ENCODE peak calls at places on chromosomes 5 and 9, in five cellular contexts. X is GM12878, L is HepG2, F is H1, O is K562. W is an unnamed sample.

GRCh38 chr5:133400831-133401351 is 211.4 kb downstream of the FSTL4 start:
- DNase-seq in X (no peak), L (no peak), F (no peak), O (no peak), W (no peak)

GRCh38 chr9:126397056-126397455 is 70.4 kb downstream of the MVB12B start:
- DNase-seq in X (peak), L (no peak), F (no peak), O (no peak), W (no peak)

GRCh38 chr9:114371986-114372917 is 15.5 kb downstream of the AKNA start:
- DNase-seq in X (no peak), L (no peak), F (no peak), O (no peak), W (no peak)

GRCh38 chr9:34628656-34629491 is at the start of gene ARID3C:
- DNase-seq in X (no peak), L (no peak), F (no peak), O (peak), W (no peak)

GRCh38 chr5:41637424-41637823 is 127.0 kb upstream of the PLCXD3 start:
- DNase-seq in X (no peak), L (no peak), F (no peak), O (no peak), W (no peak)

GRCh38 chr9:127077658-127077975 is 44.8 kb downstream of the ANGPTL2 start:
- DNase-seq in X (no peak), L (no peak), F (no peak), O (no peak), W (no peak)

GRCh38 chr5:148499461-148499860 is 115.7 kb downstream of the FBXO38 start:
- DNase-seq in X (no peak), L (no peak), F (no peak), O (no peak), W (no peak)

GRCh38 chr5:154191467-154192261 is 1.1 kb downstream of the GALNT10 start:
- DNase-seq in X (no peak), L (no peak), F (no peak), O (no peak), W (no peak)

GRCh38 chr9:135281661-135282000 is 194.2 kb downstream of the OLFM1 start:
- DNase-seq in X (no peak), L (no peak), F (no peak), O (no peak), W (no peak)

GRCh38 chr5:116521173-116521872 is 53.3 kb downstream of the SEMA6A start:
- DNase-seq in X (no peak), L (no peak), F (no peak), O (no peak), W (no peak)

GRCh38 chr5:41827792-41828191 is 42.4 kb downstream of the OXCT1 start:
- DNase-seq in X (no peak), L (no peak), F (no peak), O (no peak), W (no peak)

GRCh38 chr9:125233678-125234077 is 7.5 kb downstream of the HSPA5 start:
- DNase-seq in X (no peak), L (no peak), F (no peak), O (peak), W (no peak)

GRCh38 chr5:16037121-16037520 is 142.5 kb downstream of the MARCHF11 start:
- DNase-seq in X (no peak), L (no peak), F (no peak), O (no peak), W (no peak)

GRCh38 chr5:100898504-100899346 is 4.4 kb downstream of the ST8SIA4 start:
- DNase-seq in X (no peak), L (no peak), F (no peak), O (no peak), W (no peak)

GRCh38 chr9:127837346-127837745 is 17.1 kb downstream of the ENG start:
- DNase-seq in X (no peak), L (no peak), F (no peak), O (no peak), W (no peak)

GRCh38 chr9:5557606-5558587 is 47.6 kb downstream of the PDCD1LG2 start:
- DNase-seq in X (no peak), L (no peak), F (no peak), O (no peak), W (no peak)
- H3K4me2 ChIP-seq in X (peak), L (no peak), F (no peak), O (no peak), W (no peak)

DNA sequence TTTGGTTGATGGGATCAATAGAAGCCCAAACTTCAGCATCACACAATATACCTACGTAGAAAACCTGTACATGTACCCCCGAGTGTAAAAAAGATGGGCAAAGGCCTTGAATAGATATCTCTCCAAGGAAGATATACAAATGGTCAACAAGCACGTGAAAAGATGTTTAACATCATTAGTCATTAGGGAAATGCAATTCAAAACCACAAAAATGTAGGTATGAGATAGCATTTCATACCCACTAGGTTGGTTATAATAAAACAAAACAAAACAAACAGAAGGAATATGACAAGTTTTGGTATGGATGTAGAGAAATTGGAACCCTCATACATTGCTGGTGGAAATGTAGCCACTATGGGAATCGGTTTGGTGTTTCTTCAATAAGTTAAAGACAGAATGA is 33.1 kb upstream of the PPARGC1B start:
- DNase-seq in X (no peak), L (no peak), F (no peak), O (no peak), W (no peak)
- TF ChIP-seq CEBPB in X (no peak), L (no peak), F (no peak), O (no peak), W (no peak)

DNA sequence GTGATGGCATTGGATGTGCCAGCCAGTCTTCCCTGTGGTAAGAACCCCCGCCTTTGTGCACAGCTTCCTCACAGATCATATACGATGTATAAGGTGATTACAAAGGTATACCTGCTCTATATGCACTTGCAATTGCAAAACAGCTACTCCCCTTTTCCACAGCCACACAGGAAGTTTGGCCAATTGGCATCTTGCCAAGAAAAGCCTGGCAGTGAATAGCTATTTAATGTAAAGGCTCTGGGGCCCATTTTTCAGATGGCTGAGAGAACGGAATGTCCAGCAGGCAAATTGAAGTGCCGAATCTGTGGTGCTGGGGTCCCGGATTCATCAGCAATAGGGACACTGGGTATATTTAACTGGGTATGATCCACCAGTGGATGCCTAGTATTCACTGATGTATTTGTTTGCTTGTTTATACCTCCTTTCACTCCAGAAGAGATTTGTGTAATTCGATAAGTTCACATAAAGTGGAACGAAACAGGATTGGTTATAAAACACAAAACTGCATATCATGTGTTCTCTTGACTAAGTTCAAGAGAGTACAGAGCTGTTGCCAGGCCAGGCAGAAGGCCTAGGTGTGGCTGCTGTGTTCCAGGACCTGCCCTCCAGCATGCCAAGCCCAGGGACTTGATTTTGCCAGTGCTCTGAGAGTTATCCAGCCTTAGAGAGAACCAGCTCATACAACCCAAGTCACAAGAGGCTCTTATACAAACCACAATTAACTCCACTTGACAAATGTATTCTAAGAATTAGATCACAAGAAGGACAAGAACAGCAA is 27.7 kb upstream of the GABRP start:
- DNase-seq in X (no peak), L (no peak), F (no peak), O (no peak), W (no peak)
- TF ChIP-seq YY1 in X (no peak), L (no peak), F (no peak), O (no peak), W (no peak)

GRCh38 chr5:142826741-142827492 is 56.7 kb downstream of the ARHGAP26 start:
- DNase-seq in X (no peak), L (no peak), F (no peak), O (no peak), W (peak)

GRCh38 chr5:142824391-142824790 is 54.2 kb downstream of the ARHGAP26 start:
- DNase-seq in X (no peak), L (no peak), F (no peak), O (no peak), W (no peak)

GRCh38 chr5:142823176-142823575 is 53.0 kb downstream of the ARHGAP26 start:
- DNase-seq in X (no peak), L (no peak), F (no peak), O (no peak), W (no peak)

GRCh38 chr5:142826093-142826492 is 55.9 kb downstream of the ARHGAP26 start:
- DNase-seq in X (no peak), L (no peak), F (no peak), O (no peak), W (no peak)

DNA sequence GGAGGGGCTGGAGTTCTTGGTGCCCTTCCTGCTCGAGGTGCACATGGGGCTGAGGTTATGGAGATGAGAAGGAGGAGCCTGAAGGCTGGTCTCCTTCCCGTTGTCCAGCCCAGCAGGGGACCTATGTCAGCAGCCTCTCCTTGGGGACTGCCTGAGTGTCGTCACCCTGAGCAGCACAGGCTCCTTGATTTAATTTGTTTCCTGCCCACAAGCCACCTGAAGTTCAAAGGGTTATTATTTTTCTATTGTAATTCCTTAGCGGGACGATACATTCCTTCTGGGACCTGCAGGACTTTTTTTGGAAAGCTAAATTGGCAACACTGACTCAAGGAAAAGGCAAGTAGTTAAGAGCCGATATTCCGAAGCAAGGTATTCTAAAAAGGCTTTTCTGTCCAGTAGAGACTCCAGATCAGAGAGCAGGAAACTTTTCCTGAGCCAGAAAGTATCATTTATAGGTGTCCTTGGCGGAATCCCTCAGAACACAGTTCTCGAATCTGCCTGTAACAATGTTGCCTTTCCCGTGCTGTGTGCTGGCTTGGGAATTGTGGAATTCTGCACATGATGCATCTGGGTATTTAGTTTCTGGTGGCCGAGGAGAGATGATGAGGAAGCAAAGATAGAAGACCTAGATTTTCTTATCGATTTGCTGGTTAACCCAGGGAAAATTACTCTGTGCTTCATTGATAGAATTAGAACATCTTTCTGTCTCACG is 55.4 kb downstream of the ARHGAP26 start:
- DNase-seq in X (no peak), L (no peak), F (no peak), O (peak), W (no peak)
- H3K4me2 ChIP-seq in X (no peak), L (no peak), F (no peak), O (no peak), W (peak)

GRCh38 chr9:89879711-89880110 is 274.9 kb downstream of the GADD45G start:
- DNase-seq in X (no peak), L (no peak), F (no peak), O (no peak), W (no peak)

GRCh38 chr9:89880161-89880560 is 275.3 kb downstream of the GADD45G start:
- DNase-seq in X (no peak), L (no peak), F (no peak), O (no peak), W (no peak)

GRCh38 chr9:89880721-89881120 is 275.9 kb downstream of the GADD45G start:
- DNase-seq in X (no peak), L (no peak), F (no peak), O (no peak), W (no peak)

GRCh38 chr9:89882876-89883275 is 278.1 kb downstream of the GADD45G start:
- DNase-seq in X (no peak), L (no peak), F (no peak), O (no peak), W (no peak)

GRCh38 chr9:89881431-89881830 is 276.6 kb downstream of the GADD45G start:
- DNase-seq in X (no peak), L (no peak), F (no peak), O (no peak), W (no peak)
- TF ChIP-seq CEBPB in X (no peak), L (no peak), F (no peak), O (no peak), W (no peak)

DNA sequence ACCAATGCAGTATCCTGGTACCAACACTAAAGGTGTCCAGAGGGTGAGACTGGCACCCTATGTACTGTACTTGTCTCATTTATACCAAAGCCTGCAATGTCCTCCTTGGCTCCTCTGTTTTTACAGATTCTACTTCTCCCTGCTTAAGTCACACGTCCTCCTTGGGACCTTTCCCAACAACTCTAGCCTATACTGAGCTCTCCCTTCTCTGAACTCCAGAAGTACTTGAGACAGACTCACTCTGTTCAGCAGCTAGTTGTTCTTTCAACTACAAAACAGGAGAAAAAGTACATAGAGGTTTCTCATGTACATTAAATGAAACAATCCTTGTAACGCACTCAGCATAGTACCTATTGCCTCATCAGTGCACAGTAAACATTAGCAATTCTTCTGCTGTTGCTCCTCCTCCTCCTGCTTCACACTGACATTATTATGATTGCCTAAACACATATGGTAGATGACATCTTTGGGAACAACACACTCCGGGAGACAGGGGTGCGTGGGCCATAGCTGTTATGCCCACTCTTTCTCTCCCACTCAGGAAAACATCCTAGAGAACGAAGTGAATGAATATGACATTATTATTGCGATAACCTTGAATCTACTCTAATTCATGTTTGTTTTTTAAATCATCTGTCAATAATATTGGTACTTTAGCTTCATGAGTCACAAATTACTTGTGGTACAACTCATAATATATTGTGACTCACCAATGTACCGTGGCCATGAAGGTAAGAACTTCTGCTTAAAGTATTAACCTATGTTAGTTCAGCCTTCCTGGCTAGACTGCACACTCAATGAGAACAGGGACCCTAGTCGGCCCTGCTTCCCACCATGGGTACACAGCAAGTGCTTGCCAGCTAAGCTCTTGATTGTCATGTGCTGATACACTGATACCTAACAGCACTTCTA is 180.3 kb upstream of the ADRA1B start:
- DNase-seq in X (no peak), L (no peak), F (no peak), O (no peak), W (no peak)
- TF ChIP-seq YY1 in X (no peak), L (no peak), F (no peak), O (no peak), W (no peak)

DNA sequence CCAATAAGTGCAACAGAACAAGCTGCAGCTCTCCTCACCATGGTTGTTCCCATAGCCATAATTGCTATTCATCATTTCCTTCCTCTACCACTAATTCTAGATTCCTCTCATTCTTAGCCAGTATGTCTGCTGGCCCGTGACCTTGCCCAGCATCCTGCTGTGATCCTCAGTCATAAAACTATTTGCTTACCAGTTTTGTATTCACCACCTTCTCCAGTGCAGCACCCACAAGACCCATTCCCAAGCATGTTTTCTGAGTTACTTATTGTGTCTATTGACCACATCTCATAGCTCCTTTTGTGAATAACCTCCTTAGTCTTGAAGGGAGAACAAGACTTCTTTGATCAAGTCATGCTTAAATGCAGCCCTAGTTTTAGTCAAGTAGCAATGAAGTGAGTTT is 488.0 kb upstream of the CTNND2 start:
- DNase-seq in X (no peak), L (no peak), F (no peak), O (no peak), W (no peak)
- H3K4me2 ChIP-seq in X (no peak), L (no peak), F (no peak), O (no peak), W (no peak)

GRCh38 chr9:133886563-133887501 is 105.3 kb downstream of the VAV2 start:
- DNase-seq in X (no peak), L (no peak), F (no peak), O (no peak), W (no peak)
- TF ChIP-seq CEBPB in X (no peak), L (no peak), F (no peak), O (no peak), W (no peak)

W was measured in HCT116.